ENCODE peak calls at places on chromosomes 11 and 22, in eight cellular contexts. One of them, this sample, is unnamed.

GRCh38 chr11:61787928-61788491 is 4.4 kb downstream of the TMEM258 start:
- DNase-seq in transverse colon: peak
- DNase-seq in heart left ventricle: no peak
- DNase-seq in cardiac fibroblast: peak
- DNase-seq in lower leg skin: no peak
- DNase-seq in AG04450: peak
- DNase-seq in prostate gland: no peak
- DNase-seq in cardiac muscle cell: peak
- DNase-seq in this sample: no peak

GRCh38 chr22:28497188-28497587 is 182.5 kb downstream of the TTC28 start:
- DNase-seq in transverse colon: no peak
- DNase-seq in heart left ventricle: no peak
- DNase-seq in cardiac fibroblast: peak
- DNase-seq in lower leg skin: no peak
- DNase-seq in AG04450: no peak
- DNase-seq in prostate gland: no peak
- DNase-seq in cardiac muscle cell: no peak
- DNase-seq in this sample: no peak

GRCh38 chr11:85590848-85591483 is 36.2 kb downstream of the DLG2 start:
- DNase-seq in transverse colon: no peak
- DNase-seq in heart left ventricle: no peak
- DNase-seq in cardiac fibroblast: peak
- DNase-seq in lower leg skin: no peak
- DNase-seq in AG04450: peak
- DNase-seq in prostate gland: no peak
- DNase-seq in cardiac muscle cell: peak
- DNase-seq in this sample: peak

GRCh38 chr11:704799-705645 is 1.0 kb upstream of the EPS8L2 start:
- DNase-seq in transverse colon: peak
- DNase-seq in heart left ventricle: no peak
- DNase-seq in cardiac fibroblast: no peak
- DNase-seq in lower leg skin: no peak
- DNase-seq in AG04450: no peak
- DNase-seq in prostate gland: peak
- DNase-seq in cardiac muscle cell: no peak
- DNase-seq in this sample: no peak

GRCh38 chr11:5288108-5288911 is 13.4 kb downstream of the OR51B4 start:
- DNase-seq in transverse colon: no peak
- DNase-seq in heart left ventricle: no peak
- DNase-seq in cardiac fibroblast: peak
- DNase-seq in lower leg skin: no peak
- DNase-seq in AG04450: peak
- DNase-seq in prostate gland: no peak
- DNase-seq in cardiac muscle cell: peak
- DNase-seq in this sample: no peak

GRCh38 chr11:65997286-65997685 is 4.7 kb downstream of the EIF1AD start:
- DNase-seq in transverse colon: no peak
- DNase-seq in heart left ventricle: no peak
- DNase-seq in cardiac fibroblast: peak
- DNase-seq in lower leg skin: no peak
- DNase-seq in AG04450: no peak
- DNase-seq in prostate gland: no peak
- DNase-seq in cardiac muscle cell: peak
- DNase-seq in this sample: no peak

GRCh38 chr11:94183251-94183885 is 54.7 kb downstream of the PANX1 start:
- DNase-seq in transverse colon: no peak
- DNase-seq in heart left ventricle: no peak
- DNase-seq in cardiac fibroblast: no peak
- DNase-seq in lower leg skin: no peak
- DNase-seq in AG04450: no peak
- DNase-seq in prostate gland: no peak
- DNase-seq in cardiac muscle cell: no peak
- DNase-seq in this sample: no peak

GRCh38 chr11:117861151-117862018 is 15.1 kb downstream of the FXYD6 start:
- DNase-seq in transverse colon: no peak
- DNase-seq in heart left ventricle: peak
- DNase-seq in cardiac fibroblast: peak
- DNase-seq in lower leg skin: peak
- DNase-seq in AG04450: no peak
- DNase-seq in prostate gland: no peak
- DNase-seq in cardiac muscle cell: no peak
- DNase-seq in this sample: no peak

GRCh38 chr11:81000334-81001100 is 1559.7 kb upstream of the TENM4 start:
- DNase-seq in transverse colon: no peak
- DNase-seq in heart left ventricle: no peak
- DNase-seq in cardiac fibroblast: no peak
- DNase-seq in lower leg skin: no peak
- DNase-seq in AG04450: no peak
- DNase-seq in prostate gland: no peak
- DNase-seq in cardiac muscle cell: no peak
- DNase-seq in this sample: no peak

GRCh38 chr22:42745118-42745517 is 24.4 kb upstream of the A4GALT start:
- DNase-seq in transverse colon: no peak
- DNase-seq in heart left ventricle: no peak
- DNase-seq in cardiac fibroblast: peak
- DNase-seq in lower leg skin: no peak
- DNase-seq in AG04450: no peak
- DNase-seq in prostate gland: no peak
- DNase-seq in cardiac muscle cell: peak
- DNase-seq in this sample: no peak

GRCh38 chr11:125990244-125990643 is 44.4 kb downstream of the VSIG10L2 start:
- DNase-seq in transverse colon: no peak
- DNase-seq in heart left ventricle: peak
- DNase-seq in cardiac fibroblast: peak
- DNase-seq in lower leg skin: no peak
- DNase-seq in AG04450: no peak
- DNase-seq in prostate gland: no peak
- DNase-seq in cardiac muscle cell: peak
- DNase-seq in this sample: peak

GRCh38 chr11:2825261-2825885 is 60.2 kb downstream of the CDKN1C start:
- DNase-seq in transverse colon: peak
- DNase-seq in heart left ventricle: peak
- DNase-seq in cardiac fibroblast: peak
- DNase-seq in lower leg skin: peak
- DNase-seq in AG04450: peak
- DNase-seq in prostate gland: peak
- DNase-seq in cardiac muscle cell: peak
- DNase-seq in this sample: peak

GRCh38 chr11:45856044-45856468 is 8.8 kb downstream of the CRY2 start:
- DNase-seq in transverse colon: no peak
- DNase-seq in heart left ventricle: no peak
- DNase-seq in cardiac fibroblast: peak
- DNase-seq in lower leg skin: no peak
- DNase-seq in AG04450: no peak
- DNase-seq in prostate gland: no peak
- DNase-seq in cardiac muscle cell: peak
- DNase-seq in this sample: peak

DNA sequence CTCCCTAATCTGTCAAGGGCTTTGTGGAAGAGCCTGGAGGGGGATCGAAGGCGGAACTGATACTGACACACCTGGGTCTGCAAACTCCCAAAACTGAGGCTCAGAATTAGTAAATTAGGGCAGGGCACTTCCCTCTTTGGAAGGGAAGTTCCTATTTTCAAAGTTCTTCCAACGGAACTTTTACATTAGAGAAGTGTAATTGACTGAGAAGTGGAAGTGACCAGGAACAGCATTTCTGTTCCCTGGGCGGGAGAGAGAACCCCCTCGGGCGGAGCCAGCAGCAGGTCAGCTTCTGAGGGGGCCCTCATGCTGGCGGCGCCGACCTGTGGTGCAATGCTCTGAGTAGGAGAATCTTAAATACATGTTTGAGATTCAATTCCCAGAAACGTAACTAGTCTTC is 1.1 kb upstream of the CBL start:
- DNase-seq in transverse colon: no peak
- DNase-seq in heart left ventricle: peak
- DNase-seq in cardiac fibroblast: no peak
- DNase-seq in lower leg skin: no peak
- DNase-seq in AG04450: no peak
- DNase-seq in prostate gland: no peak
- DNase-seq in cardiac muscle cell: no peak
- DNase-seq in this sample: no peak
- H3K4me3 ChIP-seq in transverse colon: peak
- H3K4me3 ChIP-seq in heart left ventricle: peak
- H3K4me3 ChIP-seq in cardiac fibroblast: no peak
- H3K4me3 ChIP-seq in lower leg skin: no peak
- H3K4me3 ChIP-seq in AG04450: no peak
- H3K4me3 ChIP-seq in prostate gland: no peak
- H3K4me3 ChIP-seq in cardiac muscle cell: no peak
- H3K4me3 ChIP-seq in this sample: no peak

GRCh38 chr11:107606122-107606521 is 15.2 kb downstream of the ELMOD1 start:
- DNase-seq in transverse colon: no peak
- DNase-seq in heart left ventricle: no peak
- DNase-seq in cardiac fibroblast: no peak
- DNase-seq in lower leg skin: no peak
- DNase-seq in AG04450: no peak
- DNase-seq in prostate gland: no peak
- DNase-seq in cardiac muscle cell: no peak
- DNase-seq in this sample: no peak
- TF ChIP-seq CTCF in transverse colon: no peak
- TF ChIP-seq CTCF in heart left ventricle: no peak
- TF ChIP-seq CTCF in cardiac fibroblast: peak
- TF ChIP-seq CTCF in lower leg skin: no peak
- TF ChIP-seq CTCF in AG04450: peak
- TF ChIP-seq CTCF in prostate gland: no peak
- TF ChIP-seq CTCF in cardiac muscle cell: no peak
- TF ChIP-seq CTCF in this sample: peak

DNA sequence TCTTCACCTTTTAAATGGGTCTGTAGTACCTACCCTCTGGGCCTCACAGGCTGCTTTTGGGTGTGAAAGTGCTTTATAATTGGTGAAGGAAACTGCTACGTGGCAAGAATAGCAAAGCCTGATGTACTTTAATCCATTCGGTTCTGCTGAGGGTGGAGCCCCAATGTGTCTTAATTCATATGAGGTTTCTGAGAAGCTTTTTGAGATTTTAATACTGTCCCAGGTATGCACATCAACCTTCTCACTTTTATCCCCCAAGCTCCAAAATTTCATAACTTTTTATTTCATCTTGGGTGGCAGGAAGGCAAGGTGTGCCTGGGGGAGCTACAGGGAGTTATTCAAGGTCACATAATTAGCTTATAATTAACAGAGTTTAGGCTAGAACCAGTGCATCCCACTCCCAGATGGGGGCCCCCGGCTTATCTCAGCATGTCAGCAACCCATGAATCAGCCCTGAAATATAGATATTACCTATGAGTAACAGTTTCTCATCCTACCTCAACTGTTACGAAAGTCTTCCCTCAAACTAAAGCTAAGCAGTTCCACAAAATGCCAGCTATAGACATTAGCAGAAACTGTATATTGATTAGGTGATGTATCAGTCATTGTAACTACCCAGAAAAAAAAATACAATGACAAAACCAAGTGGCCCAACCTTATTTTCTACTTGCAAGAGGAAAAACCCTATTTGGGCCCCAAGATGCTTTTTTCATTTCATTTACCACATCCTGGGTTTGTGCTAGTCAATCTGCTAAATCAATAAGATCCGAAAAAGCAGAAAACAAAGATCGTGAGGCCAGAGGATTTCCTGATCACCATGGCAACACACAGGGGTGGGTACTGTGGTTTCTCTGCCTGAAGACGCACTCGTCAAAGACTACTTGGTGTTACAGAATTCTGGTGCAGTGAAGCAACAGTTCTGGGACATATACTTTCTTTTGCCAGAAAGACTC is 26.7 kb downstream of the CD44 start:
- DNase-seq in transverse colon: peak
- DNase-seq in heart left ventricle: peak
- DNase-seq in cardiac fibroblast: peak
- DNase-seq in lower leg skin: no peak
- DNase-seq in AG04450: no peak
- DNase-seq in prostate gland: no peak
- DNase-seq in cardiac muscle cell: peak
- DNase-seq in this sample: peak
- H3K4me3 ChIP-seq in transverse colon: no peak
- H3K4me3 ChIP-seq in heart left ventricle: no peak
- H3K4me3 ChIP-seq in cardiac fibroblast: no peak
- H3K4me3 ChIP-seq in lower leg skin: no peak
- H3K4me3 ChIP-seq in AG04450: no peak
- H3K4me3 ChIP-seq in prostate gland: no peak
- H3K4me3 ChIP-seq in cardiac muscle cell: no peak
- H3K4me3 ChIP-seq in this sample: no peak

GRCh38 chr22:37417264-37417663 is 10.0 kb downstream of the ELFN2 start:
- DNase-seq in transverse colon: no peak
- DNase-seq in heart left ventricle: no peak
- DNase-seq in cardiac fibroblast: no peak
- DNase-seq in lower leg skin: no peak
- DNase-seq in AG04450: no peak
- DNase-seq in prostate gland: no peak
- DNase-seq in cardiac muscle cell: no peak
- DNase-seq in this sample: no peak

GRCh38 chr22:37417737-37418348 is 9.4 kb downstream of the ELFN2 start:
- DNase-seq in transverse colon: no peak
- DNase-seq in heart left ventricle: no peak
- DNase-seq in cardiac fibroblast: no peak
- DNase-seq in lower leg skin: no peak
- DNase-seq in AG04450: no peak
- DNase-seq in prostate gland: no peak
- DNase-seq in cardiac muscle cell: no peak
- DNase-seq in this sample: no peak

GRCh38 chr22:37419916-37420655 is 7.2 kb downstream of the ELFN2 start:
- DNase-seq in transverse colon: no peak
- DNase-seq in heart left ventricle: no peak
- DNase-seq in cardiac fibroblast: no peak
- DNase-seq in lower leg skin: no peak
- DNase-seq in AG04450: no peak
- DNase-seq in prostate gland: no peak
- DNase-seq in cardiac muscle cell: no peak
- DNase-seq in this sample: no peak

GRCh38 chr22:37419370-37419915 is 7.8 kb downstream of the ELFN2 start:
- DNase-seq in transverse colon: no peak
- DNase-seq in heart left ventricle: no peak
- DNase-seq in cardiac fibroblast: no peak
- DNase-seq in lower leg skin: no peak
- DNase-seq in AG04450: no peak
- DNase-seq in prostate gland: no peak
- DNase-seq in cardiac muscle cell: no peak
- DNase-seq in this sample: no peak

DNA sequence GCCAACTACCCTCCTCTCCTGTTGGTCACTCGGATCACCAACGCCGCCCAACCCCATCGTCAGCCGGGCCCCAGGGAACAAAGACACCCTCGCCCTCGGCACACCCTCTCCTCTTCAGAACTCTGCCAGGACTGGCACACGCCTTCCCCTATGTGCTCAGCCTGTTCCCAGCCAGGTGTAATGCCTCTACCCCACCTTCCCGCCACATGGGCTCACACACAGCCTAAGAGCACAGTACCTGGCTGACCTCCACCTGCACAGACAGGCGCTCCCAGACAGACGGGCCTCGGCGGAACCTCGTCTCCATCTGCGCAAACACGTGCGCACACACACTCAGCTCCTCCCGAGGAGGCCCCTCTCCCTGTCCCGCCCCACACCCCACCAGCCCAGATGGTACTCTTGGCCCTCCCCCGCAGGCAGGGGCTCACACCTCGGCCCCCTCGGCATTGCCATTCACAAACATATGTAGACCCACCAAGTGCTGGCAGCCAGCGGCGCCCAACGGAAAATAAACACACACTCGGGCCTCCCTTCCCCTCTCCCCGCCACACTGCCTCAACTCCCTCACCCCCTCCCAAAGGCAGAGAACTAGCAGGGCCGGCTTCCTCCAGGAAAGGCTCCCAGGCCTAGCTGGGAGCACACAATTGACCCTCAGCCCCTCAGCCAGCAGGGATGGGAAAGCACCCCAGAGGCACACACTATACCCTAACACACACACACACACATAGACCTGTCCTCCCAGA is 8.5 kb downstream of the ELFN2 start:
- DNase-seq in transverse colon: peak
- DNase-seq in heart left ventricle: no peak
- DNase-seq in cardiac fibroblast: no peak
- DNase-seq in lower leg skin: no peak
- DNase-seq in AG04450: no peak
- DNase-seq in prostate gland: no peak
- DNase-seq in cardiac muscle cell: no peak
- DNase-seq in this sample: no peak
- TF ChIP-seq CTCF in transverse colon: no peak
- TF ChIP-seq CTCF in heart left ventricle: no peak
- TF ChIP-seq CTCF in cardiac fibroblast: no peak
- TF ChIP-seq CTCF in lower leg skin: no peak
- TF ChIP-seq CTCF in AG04450: no peak
- TF ChIP-seq CTCF in prostate gland: no peak
- TF ChIP-seq CTCF in cardiac muscle cell: no peak
- TF ChIP-seq CTCF in this sample: no peak